ENCODE peak calls at places on chromosomes 7 and 10, in nine cellular contexts. L is CD8-positive, alpha-beta T cell; O is A549; G is GM23338; R is ovary; W is sigmoid colon; J is WTC11; M is astrocyte of the spinal cord; Z is transverse colon. Y is an unnamed sample.
A peak's percentile ranks its signal among the peaks of the same experiment; 100 is the strongest.

GRCh38 chr7:81833401-81833800 is 63.6 kb upstream of the HGF start:
- DNase-seq in L (no peak), O (no peak), G (no peak), R (no peak), W (no peak), J (no peak), M (peak; percentile 29), Z (no peak), Y (no peak)

GRCh38 chr7:5077740-5078139 is 32.1 kb downstream of the RBAK start:
- DNase-seq in L (no peak), O (peak; percentile 23), G (no peak), R (no peak), W (no peak), J (no peak), M (peak; percentile 33), Z (no peak), Y (no peak)

GRCh38 chr7:43905954-43906326 is 456 bp downstream of the URGCP start:
- DNase-seq in L (peak; percentile 17), O (peak; percentile 35), G (peak; percentile 77), R (peak; percentile 33), W (peak; percentile 66), J (peak; percentile 49), M (peak; percentile 29), Z (peak; percentile 27), Y (peak; percentile 45)

GRCh38 chr10:96987842-96988175 is 155.7 kb downstream of the LCOR start:
- DNase-seq in L (no peak), O (no peak), G (no peak), R (no peak), W (no peak), J (no peak), M (no peak), Z (no peak), Y (no peak)

GRCh38 chr10:60865198-60865783 is 78.7 kb downstream of the RHOBTB1 start:
- DNase-seq in L (no peak), O (no peak), G (no peak), R (no peak), W (no peak), J (no peak), M (no peak), Z (no peak), Y (no peak)

GRCh38 chr10:13955426-13955825 is 368.7 kb downstream of the PRPF18 start:
- DNase-seq in L (no peak), O (no peak), G (no peak), R (no peak), W (no peak), J (no peak), M (no peak), Z (no peak), Y (no peak)

GRCh38 chr10:100632027-100632426 is 96.3 kb downstream of the HIF1AN start:
- DNase-seq in L (no peak), O (no peak), G (no peak), R (no peak), W (no peak), J (no peak), M (no peak), Z (no peak), Y (no peak)

GRCh38 chr7:112140600-112140999 is 65.6 kb downstream of the DOCK4 start:
- DNase-seq in L (no peak), O (no peak), G (no peak), R (no peak), W (no peak), J (no peak), M (no peak), Z (no peak), Y (no peak)

GRCh38 chr10:117007080-117007479 is 2.1 kb upstream of the SHTN1 start:
- DNase-seq in L (no peak), O (peak; percentile 61), G (no peak), R (no peak), W (no peak), J (no peak), M (peak; percentile 72), Z (no peak), Y (no peak)

GRCh38 chr10:68212721-68213352 is 19.1 kb downstream of the ATOH7 start:
- DNase-seq in L (no peak), O (peak; percentile 33), G (peak; percentile 43), R (no peak), W (no peak), J (no peak), M (peak; percentile 41), Z (no peak), Y (no peak)

GRCh38 chr7:7783001-7783400 is 64.6 kb upstream of the RPA3 start:
- DNase-seq in L (no peak), O (no peak), G (no peak), R (no peak), W (no peak), J (no peak), M (no peak), Z (no peak), Y (no peak)

GRCh38 chr7:15781944-15782343 is 95.5 kb upstream of the MEOX2 start:
- DNase-seq in L (no peak), O (no peak), G (peak; percentile 66), R (no peak), W (no peak), J (no peak), M (no peak), Z (no peak), Y (no peak)

GRCh38 chr7:45720989-45721388 is 146.8 kb downstream of the ADCY1 start:
- DNase-seq in L (no peak), O (no peak), G (no peak), R (no peak), W (no peak), J (no peak), M (no peak), Z (no peak), Y (no peak)

GRCh38 chr7:45718464-45719330 is 144.5 kb downstream of the ADCY1 start:
- DNase-seq in L (no peak), O (no peak), G (no peak), R (no peak), W (no peak), J (no peak), M (peak; percentile 5), Z (no peak), Y (no peak)

GRCh38 chr7:45726883-45727282 is 146.0 kb downstream of the CCDC201 start:
- DNase-seq in L (no peak), O (no peak), G (no peak), R (no peak), W (no peak), J (no peak), M (no peak), Z (no peak), Y (no peak)

GRCh38 chr7:45717537-45718235 is 143.5 kb downstream of the ADCY1 start:
- DNase-seq in L (no peak), O (no peak), G (no peak), R (no peak), W (no peak), J (no peak), M (no peak), Z (no peak), Y (no peak)

GRCh38 chr7:45721949-45722598 is 147.9 kb downstream of the ADCY1 start:
- DNase-seq in L (no peak), O (no peak), G (peak; percentile 30), R (no peak), W (no peak), J (no peak), M (no peak), Z (no peak), Y (no peak)
- TF ChIP-seq CTCF in L (no peak), O (no peak), G (peak; percentile 36), R (no peak), W (no peak), J (no peak), M (no peak), Z (no peak), Y (no peak)

GRCh38 chr7:131103997-131104396 is 223.7 kb upstream of the MKLN1 start:
- DNase-seq in L (no peak), O (no peak), G (no peak), R (no peak), W (no peak), J (no peak), M (peak; percentile 77), Z (no peak), Y (no peak)
- TF ChIP-seq CTCF in L (no peak), O (no peak), G (no peak), R (no peak), W (no peak), J (no peak), M (no peak), Z (no peak), Y (no peak)

DNA sequence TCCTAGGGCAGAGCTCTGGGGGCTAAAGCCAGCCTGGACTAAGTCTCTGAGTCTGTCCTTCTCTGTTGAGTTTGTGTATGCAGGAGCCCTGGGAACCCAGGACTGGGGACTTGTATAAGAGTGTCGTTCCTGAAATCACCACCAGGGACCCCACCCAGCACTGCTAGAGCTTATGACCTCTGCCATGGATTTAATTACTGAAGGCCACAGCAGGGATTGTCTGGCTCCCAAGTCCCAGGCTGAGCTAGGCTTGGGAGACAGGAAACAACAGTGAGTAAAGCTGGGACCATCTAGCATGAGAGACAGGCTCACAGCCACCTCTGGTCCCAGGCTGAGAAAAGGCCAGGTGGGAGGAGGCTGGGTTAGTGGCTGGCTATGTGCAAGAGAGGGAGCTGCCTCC is 1.4 kb upstream of the TSPAN15 start:
- DNase-seq in L (peak; percentile 58), O (peak; percentile 95), G (peak; percentile 91), R (no peak), W (peak; percentile 82), J (peak; percentile 75), M (peak; percentile 23), Z (peak; percentile 83), Y (peak; percentile 72)
- TF ChIP-seq CTCF in L (peak; percentile 48), O (peak; percentile 44), G (peak; percentile 64), R (no peak), W (peak; percentile 79), J (peak; percentile 56), M (peak; percentile 39), Z (peak; percentile 71), Y (peak; percentile 64)

GRCh38 chr10:43595739-43596298 is 10.4 kb upstream of the ZNF485 start:
- DNase-seq in L (no peak), O (no peak), G (no peak), R (no peak), W (no peak), J (no peak), M (no peak), Z (no peak), Y (no peak)

GRCh38 chr10:43594944-43595589 is 11.2 kb upstream of the ZNF485 start:
- DNase-seq in L (no peak), O (no peak), G (no peak), R (no peak), W (no peak), J (no peak), M (peak; percentile 24), Z (no peak), Y (no peak)

GRCh38 chr10:43596546-43596945 is 9.7 kb upstream of the ZNF485 start:
- DNase-seq in L (no peak), O (no peak), G (no peak), R (no peak), W (no peak), J (no peak), M (no peak), Z (no peak), Y (no peak)

GRCh38 chr10:43599333-43599732 is 6.9 kb upstream of the ZNF485 start:
- DNase-seq in L (no peak), O (no peak), G (no peak), R (no peak), W (no peak), J (no peak), M (no peak), Z (no peak), Y (no peak)

DNA sequence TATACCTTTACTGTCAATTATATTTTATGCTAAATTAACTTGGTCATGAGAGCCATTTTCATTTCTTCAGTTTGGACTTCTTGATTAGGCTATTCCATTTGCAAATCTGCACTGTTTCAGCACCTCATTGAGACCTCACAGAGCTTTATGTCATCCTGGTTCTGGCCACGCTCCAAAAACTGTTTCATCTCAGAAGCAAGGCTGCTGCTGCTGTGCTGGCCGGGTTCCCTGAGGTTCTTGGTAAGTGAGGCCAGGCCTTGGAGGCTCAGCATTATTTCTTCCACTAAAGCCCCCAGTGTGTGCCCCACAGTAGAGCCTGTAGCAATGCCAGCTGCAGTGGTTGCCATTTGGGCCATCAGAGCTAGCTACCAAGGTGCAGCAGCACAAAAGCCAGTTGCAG is 7.8 kb upstream of the ZNF485 start:
- DNase-seq in L (no peak), O (no peak), G (no peak), R (no peak), W (peak; percentile 79), J (no peak), M (peak; percentile 17), Z (no peak), Y (no peak)
- TF ChIP-seq CTCF in L (no peak), O (no peak), G (no peak), R (no peak), W (no peak), J (no peak), M (no peak), Z (no peak), Y (no peak)

Y was measured in nephron progenitor cell.